ENCODE peak calls at places on chromosome 15, in ten cellular contexts. One of them, this sample, is unnamed.

GRCh38 chr15:90047956-90048575 is 46.9 kb downstream of the ZNF710 start:
- DNase-seq in GM13976: no peak
- DNase-seq in GM04504: no peak
- DNase-seq in stimulated activated naive B cell treated with anti-CD40 and anti-IgM and Interleukin-4, amounts not matched to agents 10 μg/mL and 1 μg/mL and 100 μg/mL, for 72 hours: no peak
- DNase-seq in left ventricle myocardium superior: no peak
- DNase-seq in epithelial cell of esophagus: no peak
- DNase-seq in pancreas: peak
- DNase-seq in heart left ventricle: no peak
- DNase-seq in tibial nerve: no peak
- DNase-seq in SJSA1: no peak
- DNase-seq in this sample: no peak

GRCh38 chr15:25437751-25438600 is 848 bp downstream of the UBE3A start:
- DNase-seq in pancreas: peak
- DNase-seq in SJSA1: peak
- DNase-seq in heart left ventricle: peak
- DNase-seq in tibial nerve: peak
- DNase-seq in GM13976: peak
- DNase-seq in stimulated activated naive B cell treated with anti-CD40 and anti-IgM and Interleukin-4, amounts not matched to agents 10 μg/mL and 1 μg/mL and 100 μg/mL, for 72 hours: peak
- DNase-seq in GM04504: peak
- DNase-seq in epithelial cell of esophagus: peak
- DNase-seq in left ventricle myocardium superior: peak
- DNase-seq in this sample: no peak

GRCh38 chr15:59339252-59339672 is 33.4 kb downstream of the MYO1E start:
- DNase-seq in heart left ventricle: no peak
- DNase-seq in GM13976: no peak
- DNase-seq in SJSA1: no peak
- DNase-seq in stimulated activated naive B cell treated with anti-CD40 and anti-IgM and Interleukin-4, amounts not matched to agents 10 μg/mL and 1 μg/mL and 100 μg/mL, for 72 hours: no peak
- DNase-seq in pancreas: no peak
- DNase-seq in tibial nerve: no peak
- DNase-seq in GM04504: no peak
- DNase-seq in left ventricle myocardium superior: no peak
- DNase-seq in epithelial cell of esophagus: peak
- DNase-seq in this sample: peak

GRCh38 chr15:80317389-80318169 is 65.6 kb upstream of the CTXND1 start:
- DNase-seq in tibial nerve: no peak
- DNase-seq in pancreas: no peak
- DNase-seq in heart left ventricle: no peak
- DNase-seq in SJSA1: no peak
- DNase-seq in left ventricle myocardium superior: peak
- DNase-seq in GM04504: peak
- DNase-seq in epithelial cell of esophagus: peak
- DNase-seq in stimulated activated naive B cell treated with anti-CD40 and anti-IgM and Interleukin-4, amounts not matched to agents 10 μg/mL and 1 μg/mL and 100 μg/mL, for 72 hours: no peak
- DNase-seq in GM13976: no peak
- DNase-seq in this sample: peak

GRCh38 chr15:32718082-32718821 is 448 bp downstream of the GREM1 start:
- DNase-seq in GM04504: no peak
- DNase-seq in pancreas: no peak
- DNase-seq in epithelial cell of esophagus: peak
- DNase-seq in left ventricle myocardium superior: no peak
- DNase-seq in stimulated activated naive B cell treated with anti-CD40 and anti-IgM and Interleukin-4, amounts not matched to agents 10 μg/mL and 1 μg/mL and 100 μg/mL, for 72 hours: no peak
- DNase-seq in SJSA1: peak
- DNase-seq in tibial nerve: no peak
- DNase-seq in heart left ventricle: no peak
- DNase-seq in GM13976: peak
- DNase-seq in this sample: no peak

GRCh38 chr15:29403778-29404177 is 134.2 kb upstream of the NSMCE3 start:
- DNase-seq in SJSA1: no peak
- DNase-seq in heart left ventricle: no peak
- DNase-seq in GM13976: no peak
- DNase-seq in epithelial cell of esophagus: no peak
- DNase-seq in pancreas: no peak
- DNase-seq in GM04504: no peak
- DNase-seq in tibial nerve: no peak
- DNase-seq in stimulated activated naive B cell treated with anti-CD40 and anti-IgM and Interleukin-4, amounts not matched to agents 10 μg/mL and 1 μg/mL and 100 μg/mL, for 72 hours: no peak
- DNase-seq in left ventricle myocardium superior: no peak
- DNase-seq in this sample: no peak

GRCh38 chr15:41577863-41578735 is 19.1 kb downstream of the TYRO3 start:
- DNase-seq in epithelial cell of esophagus: no peak
- DNase-seq in left ventricle myocardium superior: no peak
- DNase-seq in GM13976: no peak
- DNase-seq in SJSA1: no peak
- DNase-seq in tibial nerve: no peak
- DNase-seq in stimulated activated naive B cell treated with anti-CD40 and anti-IgM and Interleukin-4, amounts not matched to agents 10 μg/mL and 1 μg/mL and 100 μg/mL, for 72 hours: no peak
- DNase-seq in GM04504: no peak
- DNase-seq in pancreas: no peak
- DNase-seq in heart left ventricle: no peak
- DNase-seq in this sample: no peak

GRCh38 chr15:70426065-70426821 is 328.5 kb upstream of the TLE3 start:
- DNase-seq in tibial nerve: no peak
- DNase-seq in left ventricle myocardium superior: no peak
- DNase-seq in stimulated activated naive B cell treated with anti-CD40 and anti-IgM and Interleukin-4, amounts not matched to agents 10 μg/mL and 1 μg/mL and 100 μg/mL, for 72 hours: no peak
- DNase-seq in GM04504: no peak
- DNase-seq in pancreas: no peak
- DNase-seq in epithelial cell of esophagus: peak
- DNase-seq in heart left ventricle: no peak
- DNase-seq in SJSA1: peak
- DNase-seq in GM13976: no peak
- DNase-seq in this sample: no peak

GRCh38 chr15:41989573-41990242 is 17.4 kb upstream of the EHD4 start:
- DNase-seq in GM13976: peak
- DNase-seq in SJSA1: peak
- DNase-seq in left ventricle myocardium superior: peak
- DNase-seq in tibial nerve: peak
- DNase-seq in stimulated activated naive B cell treated with anti-CD40 and anti-IgM and Interleukin-4, amounts not matched to agents 10 μg/mL and 1 μg/mL and 100 μg/mL, for 72 hours: peak
- DNase-seq in GM04504: peak
- DNase-seq in pancreas: peak
- DNase-seq in epithelial cell of esophagus: peak
- DNase-seq in heart left ventricle: peak
- DNase-seq in this sample: no peak

GRCh38 chr15:79812536-79812935 is 84.3 kb downstream of the MTHFS start:
- DNase-seq in GM04504: no peak
- DNase-seq in SJSA1: no peak
- DNase-seq in epithelial cell of esophagus: peak
- DNase-seq in GM13976: no peak
- DNase-seq in left ventricle myocardium superior: no peak
- DNase-seq in tibial nerve: no peak
- DNase-seq in heart left ventricle: no peak
- DNase-seq in pancreas: no peak
- DNase-seq in stimulated activated naive B cell treated with anti-CD40 and anti-IgM and Interleukin-4, amounts not matched to agents 10 μg/mL and 1 μg/mL and 100 μg/mL, for 72 hours: no peak
- DNase-seq in this sample: no peak

GRCh38 chr15:98547741-98548166 is 100.6 kb upstream of the IGF1R start:
- DNase-seq in SJSA1: no peak
- DNase-seq in epithelial cell of esophagus: no peak
- DNase-seq in heart left ventricle: peak
- DNase-seq in pancreas: peak
- DNase-seq in GM04504: no peak
- DNase-seq in stimulated activated naive B cell treated with anti-CD40 and anti-IgM and Interleukin-4, amounts not matched to agents 10 μg/mL and 1 μg/mL and 100 μg/mL, for 72 hours: peak
- DNase-seq in tibial nerve: peak
- DNase-seq in GM13976: no peak
- DNase-seq in left ventricle myocardium superior: peak
- DNase-seq in this sample: no peak

GRCh38 chr15:87123676-87124382 is 1044.2 kb downstream of the AGBL1 start:
- DNase-seq in stimulated activated naive B cell treated with anti-CD40 and anti-IgM and Interleukin-4, amounts not matched to agents 10 μg/mL and 1 μg/mL and 100 μg/mL, for 72 hours: no peak
- DNase-seq in pancreas: no peak
- DNase-seq in heart left ventricle: no peak
- DNase-seq in GM13976: no peak
- DNase-seq in epithelial cell of esophagus: no peak
- DNase-seq in SJSA1: no peak
- DNase-seq in GM04504: no peak
- DNase-seq in tibial nerve: no peak
- DNase-seq in left ventricle myocardium superior: no peak
- DNase-seq in this sample: no peak

GRCh38 chr15:81940467-81941451 is 105.1 kb downstream of the MEX3B start:
- DNase-seq in left ventricle myocardium superior: no peak
- DNase-seq in SJSA1: peak
- DNase-seq in tibial nerve: no peak
- DNase-seq in GM13976: no peak
- DNase-seq in epithelial cell of esophagus: no peak
- DNase-seq in GM04504: peak
- DNase-seq in pancreas: no peak
- DNase-seq in heart left ventricle: no peak
- DNase-seq in stimulated activated naive B cell treated with anti-CD40 and anti-IgM and Interleukin-4, amounts not matched to agents 10 μg/mL and 1 μg/mL and 100 μg/mL, for 72 hours: no peak
- DNase-seq in this sample: peak

GRCh38 chr15:45179221-45179985 is 8.4 kb downstream of the SHF start:
- DNase-seq in SJSA1: no peak
- DNase-seq in epithelial cell of esophagus: peak
- DNase-seq in heart left ventricle: no peak
- DNase-seq in left ventricle myocardium superior: peak
- DNase-seq in GM13976: peak
- DNase-seq in GM04504: no peak
- DNase-seq in stimulated activated naive B cell treated with anti-CD40 and anti-IgM and Interleukin-4, amounts not matched to agents 10 μg/mL and 1 μg/mL and 100 μg/mL, for 72 hours: no peak
- DNase-seq in pancreas: no peak
- DNase-seq in tibial nerve: no peak
- DNase-seq in this sample: no peak

GRCh38 chr15:39393575-39394335 is 187.1 kb upstream of the THBS1 start:
- DNase-seq in GM13976: no peak
- DNase-seq in left ventricle myocardium superior: no peak
- DNase-seq in tibial nerve: no peak
- DNase-seq in GM04504: no peak
- DNase-seq in pancreas: no peak
- DNase-seq in heart left ventricle: no peak
- DNase-seq in stimulated activated naive B cell treated with anti-CD40 and anti-IgM and Interleukin-4, amounts not matched to agents 10 μg/mL and 1 μg/mL and 100 μg/mL, for 72 hours: no peak
- DNase-seq in SJSA1: no peak
- DNase-seq in epithelial cell of esophagus: no peak
- DNase-seq in this sample: no peak

GRCh38 chr15:101675796-101676582 is 23.8 kb upstream of the TM2D3 start:
- DNase-seq in epithelial cell of esophagus: peak
- DNase-seq in SJSA1: peak
- DNase-seq in heart left ventricle: no peak
- DNase-seq in GM04504: peak
- DNase-seq in pancreas: no peak
- DNase-seq in GM13976: peak
- DNase-seq in tibial nerve: no peak
- DNase-seq in stimulated activated naive B cell treated with anti-CD40 and anti-IgM and Interleukin-4, amounts not matched to agents 10 μg/mL and 1 μg/mL and 100 μg/mL, for 72 hours: no peak
- DNase-seq in left ventricle myocardium superior: no peak
- DNase-seq in this sample: peak

GRCh38 chr15:70269991-70270751 is 172.5 kb upstream of the TLE3 start:
- DNase-seq in left ventricle myocardium superior: peak
- DNase-seq in SJSA1: no peak
- DNase-seq in heart left ventricle: peak
- DNase-seq in epithelial cell of esophagus: peak
- DNase-seq in GM13976: no peak
- DNase-seq in stimulated activated naive B cell treated with anti-CD40 and anti-IgM and Interleukin-4, amounts not matched to agents 10 μg/mL and 1 μg/mL and 100 μg/mL, for 72 hours: no peak
- DNase-seq in pancreas: peak
- DNase-seq in tibial nerve: peak
- DNase-seq in GM04504: no peak
- DNase-seq in this sample: no peak